ENCODE peak calls at places on chromosomes 12 and 14, in six cellular contexts. Q is HepG2, K is GM12892, D is K562, J is GM12878, R is H1. I is an unnamed sample.

GRCh38 chr12:129101404-129101803 is 248.1 kb downstream of the GLT1D1 start:
- DNase-seq in D (no peak), J (no peak), R (no peak), K (no peak), Q (no peak), I (no peak)

GRCh38 chr14:30005114-30005698 is 77.6 kb upstream of the PRKD1 start:
- DNase-seq in K (no peak), D (peak; percentile 24), J (no peak), R (no peak), Q (peak; percentile 62), I (peak; percentile 10)

GRCh38 chr12:14774944-14775651 is 28.2 kb downstream of the WBP11 start:
- DNase-seq in D (no peak), K (peak; percentile 13), R (peak; percentile 63), J (no peak), Q (no peak), I (no peak)

GRCh38 chr12:104462931-104463339 is 6.2 kb downstream of the CHST11 start:
- DNase-seq in D (peak; percentile 62), R (no peak), Q (no peak), K (peak; percentile 23), J (peak; percentile 88), I (peak; percentile 16)

GRCh38 chr12:9646794-9647622 is 22.5 kb upstream of the CLEC2D start:
- DNase-seq in K (no peak), J (no peak), R (no peak), D (peak; percentile 63), Q (no peak), I (no peak)

GRCh38 chr12:96247567-96247962 is 53.4 kb downstream of the ELK3 start:
- DNase-seq in J (no peak), D (no peak), R (no peak), K (no peak), Q (no peak), I (no peak)

GRCh38 chr12:81450920-81451739 is 308.0 kb downstream of the PPFIA2 start:
- DNase-seq in Q (peak; percentile 58), J (no peak), R (peak; percentile 49), D (peak; percentile 27), K (no peak), I (no peak)

GRCh38 chr12:77648716-77649115 is 182.0 kb upstream of the NAV3 start:
- DNase-seq in R (no peak), D (no peak), Q (no peak), K (no peak), J (no peak), I (no peak)

GRCh38 chr12:57899010-57899662 is 42.2 kb upstream of the ATP23 start:
- DNase-seq in R (no peak), D (no peak), K (peak; percentile 51), Q (no peak), J (peak; percentile 79), I (peak; percentile 64)

GRCh38 chr12:94193623-94194022 is 45.2 kb downstream of the PLXNC1 start:
- DNase-seq in J (no peak), R (no peak), Q (no peak), K (no peak), D (no peak), I (no peak)

GRCh38 chr12:41293011-41293410 is 104.9 kb downstream of the PDZRN4 start:
- DNase-seq in J (no peak), K (no peak), D (no peak), R (no peak), Q (no peak), I (no peak)

GRCh38 chr14:61152851-61153364 is 128.2 kb downstream of the TMEM30B start:
- DNase-seq in R (no peak), D (no peak), Q (peak; percentile 23), J (no peak), K (no peak), I (no peak)

GRCh38 chr12:116123511-116124258 is 153.8 kb downstream of the MED13L start:
- DNase-seq in K (no peak), D (peak; percentile 71), J (no peak), R (no peak), Q (no peak), I (peak; percentile 24)

GRCh38 chr14:72891666-72892102 is 2.2 kb downstream of the DPF3 start:
- DNase-seq in K (no peak), D (no peak), R (no peak), J (no peak), Q (no peak), I (no peak)

GRCh38 chr12:119627686-119628085 is 34.1 kb downstream of the TMEM233 start:
- DNase-seq in D (no peak), J (no peak), R (no peak), K (no peak), Q (no peak), I (no peak)

GRCh38 chr12:104011265-104011664 is 38.7 kb downstream of the GLT8D2 start:
- DNase-seq in K (no peak), J (no peak), D (peak; percentile 51), R (no peak), Q (no peak), I (no peak)

GRCh38 chr12:94979941-94980340 is 23.6 kb downstream of the NDUFA12 start:
- DNase-seq in J (no peak), Q (no peak), R (no peak), K (no peak), D (no peak), I (no peak)

GRCh38 chr12:78865297-78865955 is 852 bp downstream of the SYT1 start:
- DNase-seq in R (no peak), J (no peak), Q (no peak), K (no peak), D (no peak), I (no peak)

GRCh38 chr12:116528067-116528466 is 31.1 kb upstream of the MAP1LC3B2 start:
- DNase-seq in J (no peak), K (no peak), D (no peak), Q (no peak), R (no peak), I (no peak)

GRCh38 chr14:25570483-25570882 is 520.5 kb upstream of the STXBP6 start:
- DNase-seq in D (no peak), Q (no peak), J (no peak), K (no peak), R (no peak), I (no peak)

GRCh38 chr12:109713187-109713984 is at the start of gene FAM222A:
- DNase-seq in J (peak; percentile 60), Q (peak; percentile 94), D (peak; percentile 97), R (peak; percentile 94), K (peak; percentile 97), I (peak; percentile 96)
- TF ChIP-seq POLR2A in J (peak; percentile 80), Q (peak; percentile 76), D (no peak), R (no peak), K (no peak), I (no peak)

DNA sequence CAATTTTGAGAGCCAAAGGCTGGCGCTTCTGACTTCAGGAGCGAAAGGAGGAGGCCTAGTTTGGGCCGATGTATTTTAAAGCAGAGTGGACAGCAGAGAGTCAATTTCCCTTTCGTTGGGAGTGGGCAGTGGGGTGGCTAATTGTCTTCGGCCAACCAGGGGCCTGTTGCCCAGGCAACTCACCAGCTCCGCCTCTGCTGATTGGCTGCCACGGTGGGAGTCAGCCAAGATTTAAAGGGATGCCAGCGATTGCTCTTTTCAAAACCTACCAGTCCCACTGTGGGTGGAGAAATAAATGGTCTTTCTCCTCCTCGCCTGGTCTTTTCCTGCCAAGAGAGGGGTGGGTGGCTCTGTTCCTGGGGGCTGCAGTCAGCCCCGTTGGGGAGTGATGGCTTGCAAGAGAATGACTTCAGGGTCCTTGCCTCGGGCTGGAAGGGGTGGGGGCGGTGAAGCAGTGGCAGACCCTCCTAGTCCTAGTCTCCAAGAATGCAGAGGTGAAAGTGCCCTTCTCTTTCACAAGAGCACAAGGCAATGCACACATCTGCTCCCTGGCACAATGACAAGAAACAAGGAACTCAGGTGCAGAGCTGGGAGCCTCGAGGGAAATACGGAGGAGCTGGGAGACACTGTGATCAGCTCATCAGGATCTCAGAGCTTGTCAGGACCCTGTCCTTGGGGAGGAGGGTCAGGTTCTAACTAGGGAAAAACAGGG is 37.7 kb downstream of the RASAL1 start:
- DNase-seq in K (no peak), J (no peak), R (peak; percentile 73), Q (no peak), D (no peak), I (no peak)
- TF ChIP-seq TAF1 in K (no peak), J (no peak), R (no peak), Q (no peak), D (no peak), I (no peak)

DNA sequence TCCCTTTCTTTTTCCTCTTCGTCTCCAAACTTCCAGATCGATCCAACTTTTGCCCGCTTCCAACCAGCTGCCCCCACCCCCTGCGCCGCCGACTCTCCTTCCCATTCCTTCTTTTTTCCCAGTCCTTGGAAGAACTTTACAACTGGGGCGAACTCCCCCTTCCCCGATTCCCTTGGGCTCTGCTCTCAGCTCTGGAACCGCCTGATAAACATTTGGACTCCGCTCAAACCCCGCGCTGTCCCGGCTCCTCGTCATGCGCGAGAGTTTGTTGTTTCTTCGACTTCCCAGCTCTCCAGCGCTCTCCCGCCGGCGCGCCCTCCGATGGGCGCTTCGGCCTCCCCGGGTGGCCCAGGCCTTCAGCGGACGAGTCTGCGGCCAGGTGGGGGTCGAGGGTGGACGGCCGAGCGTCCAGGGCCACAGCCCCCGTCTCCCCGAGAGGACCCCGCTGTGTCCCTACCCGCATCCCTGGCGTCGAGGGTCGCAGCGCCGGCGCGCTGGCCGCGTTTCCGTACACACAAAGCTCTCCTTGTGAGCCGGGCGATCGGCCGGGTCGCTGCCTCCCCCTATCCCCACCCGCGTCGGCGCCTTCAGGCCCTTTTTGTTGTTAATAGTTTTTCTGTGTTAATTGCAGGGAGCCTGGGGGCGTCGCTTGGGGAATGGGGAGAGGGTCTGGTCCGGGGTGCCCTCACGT is 819 bp downstream of the MMP14 start:
- DNase-seq in D (no peak), J (no peak), R (peak; percentile 74), Q (peak; percentile 68), K (no peak), I (no peak)
- TF ChIP-seq POLR2A in D (no peak), J (no peak), R (no peak), Q (no peak), K (no peak), I (no peak)

GRCh38 chr12:131539381-131539780 is 171.5 kb upstream of the SFSWAP start:
- DNase-seq in Q (no peak), R (no peak), D (no peak), K (no peak), J (no peak), I (no peak)

GRCh38 chr12:131537267-131537920 is 173.5 kb upstream of the SFSWAP start:
- DNase-seq in R (no peak), K (no peak), Q (no peak), J (no peak), D (no peak), I (no peak)

GRCh38 chr12:131535779-131536178 is 175.1 kb upstream of the SFSWAP start:
- DNase-seq in K (no peak), R (no peak), Q (no peak), D (no peak), J (no peak), I (no peak)

GRCh38 chr12:131536766-131537165 is 174.1 kb upstream of the SFSWAP start:
- DNase-seq in D (no peak), K (no peak), R (no peak), J (no peak), Q (no peak), I (no peak)

DNA sequence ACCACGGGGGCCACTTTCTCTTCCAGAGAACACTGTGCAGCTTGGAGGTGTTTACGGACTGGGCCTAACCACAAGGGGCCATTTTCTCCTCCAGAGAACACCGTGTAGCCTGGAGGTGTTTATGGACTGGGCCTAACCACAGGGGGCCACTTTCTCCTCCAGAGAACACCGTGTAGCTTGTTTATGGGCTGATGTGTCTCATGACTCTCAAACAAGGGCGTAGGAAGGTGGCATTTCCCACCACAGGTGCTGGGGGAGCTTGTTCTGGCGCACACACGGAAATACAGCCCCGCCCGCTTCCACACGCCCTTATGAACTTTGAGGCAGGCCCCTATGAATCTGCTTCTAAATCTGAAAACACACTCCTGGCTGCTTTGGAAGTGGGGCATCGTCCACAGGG is 174.6 kb upstream of the SFSWAP start:
- DNase-seq in R (no peak), K (no peak), D (no peak), Q (no peak), J (no peak), I (no peak)
- TF ChIP-seq TAF1 in R (no peak), K (no peak), D (no peak), Q (no peak), J (no peak), I (no peak)

I was measured in GM12891.